ENCODE peak calls at places on chromosomes 4 and X, in seven cellular contexts. One of them, this sample, is unnamed.

GRCh38 chrX:7146703-7147430 is 645 bp upstream of the STS start:
- DNase-seq in psoas muscle: peak
- DNase-seq in PC-3: no peak
- DNase-seq in substantia nigra: no peak
- DNase-seq in CD4-positive, alpha-beta T cell: no peak
- DNase-seq in WERI-Rb-1: peak
- DNase-seq in adrenal gland: no peak
- DNase-seq in this sample: no peak

GRCh38 chrX:151552721-151553120 is 10.8 kb upstream of the PASD1 start:
- DNase-seq in WERI-Rb-1: no peak
- DNase-seq in psoas muscle: no peak
- DNase-seq in CD4-positive, alpha-beta T cell: no peak
- DNase-seq in PC-3: no peak
- DNase-seq in substantia nigra: no peak
- DNase-seq in adrenal gland: no peak
- DNase-seq in this sample: no peak

GRCh38 chr4:54941994-54942552 is 183.3 kb downstream of the KDR start:
- DNase-seq in CD4-positive, alpha-beta T cell: peak
- DNase-seq in psoas muscle: peak
- DNase-seq in adrenal gland: peak
- DNase-seq in substantia nigra: no peak
- DNase-seq in PC-3: no peak
- DNase-seq in WERI-Rb-1: no peak
- DNase-seq in this sample: no peak

GRCh38 chrX:4547218-4547836 is 833.9 kb upstream of the PRKX start:
- DNase-seq in substantia nigra: no peak
- DNase-seq in psoas muscle: no peak
- DNase-seq in CD4-positive, alpha-beta T cell: peak
- DNase-seq in adrenal gland: peak
- DNase-seq in PC-3: peak
- DNase-seq in WERI-Rb-1: peak
- DNase-seq in this sample: peak

GRCh38 chrX:154013614-154014360 is 5.9 kb downstream of the IRAK1 start:
- DNase-seq in WERI-Rb-1: peak
- DNase-seq in PC-3: peak
- DNase-seq in adrenal gland: no peak
- DNase-seq in CD4-positive, alpha-beta T cell: peak
- DNase-seq in substantia nigra: no peak
- DNase-seq in psoas muscle: no peak
- DNase-seq in this sample: no peak

GRCh38 chr4:47856713-47857112 is 18.8 kb upstream of the CORIN start:
- DNase-seq in PC-3: no peak
- DNase-seq in psoas muscle: no peak
- DNase-seq in WERI-Rb-1: no peak
- DNase-seq in substantia nigra: no peak
- DNase-seq in adrenal gland: no peak
- DNase-seq in CD4-positive, alpha-beta T cell: no peak
- DNase-seq in this sample: no peak

GRCh38 chrX:71053217-71053621 is 14.9 kb downstream of the SNX12 start:
- DNase-seq in adrenal gland: peak
- DNase-seq in psoas muscle: no peak
- DNase-seq in PC-3: no peak
- DNase-seq in substantia nigra: no peak
- DNase-seq in CD4-positive, alpha-beta T cell: no peak
- DNase-seq in WERI-Rb-1: no peak
- DNase-seq in this sample: no peak

GRCh38 chr4:171814545-171814944 is 1.3 kb downstream of the GALNTL6 start:
- DNase-seq in PC-3: no peak
- DNase-seq in psoas muscle: no peak
- DNase-seq in CD4-positive, alpha-beta T cell: no peak
- DNase-seq in substantia nigra: no peak
- DNase-seq in adrenal gland: no peak
- DNase-seq in WERI-Rb-1: no peak
- DNase-seq in this sample: no peak

GRCh38 chr4:152265149-152265621 is 270.7 kb downstream of the FBXW7 start:
- DNase-seq in psoas muscle: no peak
- DNase-seq in CD4-positive, alpha-beta T cell: no peak
- DNase-seq in WERI-Rb-1: no peak
- DNase-seq in PC-3: peak
- DNase-seq in adrenal gland: no peak
- DNase-seq in substantia nigra: no peak
- DNase-seq in this sample: peak

GRCh38 chrX:93422693-93423092 is 250.7 kb downstream of the NAP1L3 start:
- DNase-seq in PC-3: peak
- DNase-seq in CD4-positive, alpha-beta T cell: no peak
- DNase-seq in WERI-Rb-1: peak
- DNase-seq in psoas muscle: no peak
- DNase-seq in adrenal gland: no peak
- DNase-seq in substantia nigra: no peak
- DNase-seq in this sample: no peak

GRCh38 chrX:107823456-107823855 is 2.2 kb upstream of the MID2 start:
- DNase-seq in psoas muscle: no peak
- DNase-seq in WERI-Rb-1: no peak
- DNase-seq in substantia nigra: no peak
- DNase-seq in PC-3: peak
- DNase-seq in CD4-positive, alpha-beta T cell: no peak
- DNase-seq in adrenal gland: no peak
- DNase-seq in this sample: peak

GRCh38 chr4:40199179-40199670 is 2.4 kb downstream of the RHOH start:
- DNase-seq in adrenal gland: no peak
- DNase-seq in WERI-Rb-1: no peak
- DNase-seq in psoas muscle: no peak
- DNase-seq in substantia nigra: no peak
- DNase-seq in CD4-positive, alpha-beta T cell: no peak
- DNase-seq in PC-3: no peak
- DNase-seq in this sample: no peak

DNA sequence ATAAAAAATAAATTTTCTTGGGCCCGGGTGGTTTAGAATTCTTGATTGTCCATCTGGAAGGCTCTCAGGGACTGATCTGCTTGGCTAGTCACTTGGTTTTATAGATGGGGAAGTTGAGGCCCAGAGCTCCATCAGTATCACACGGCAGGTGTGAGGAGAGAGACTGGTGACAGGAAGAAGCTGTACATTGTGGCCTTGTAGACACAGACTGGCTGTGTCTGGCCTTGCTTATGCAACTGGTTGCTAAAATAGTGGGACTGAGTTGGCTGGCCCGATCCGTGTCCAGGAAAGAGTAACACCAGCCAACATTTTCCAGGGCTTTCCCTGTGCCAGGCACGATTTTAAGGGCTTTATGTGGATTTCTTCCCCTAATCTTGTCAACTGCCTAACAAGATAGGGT is 2.8 kb downstream of the TBC1D14 start:
- DNase-seq in CD4-positive, alpha-beta T cell: no peak
- DNase-seq in psoas muscle: no peak
- DNase-seq in adrenal gland: peak
- DNase-seq in substantia nigra: no peak
- DNase-seq in PC-3: no peak
- DNase-seq in WERI-Rb-1: no peak
- DNase-seq in this sample: no peak
- H3K27ac ChIP-seq in CD4-positive, alpha-beta T cell: no peak
- H3K27ac ChIP-seq in psoas muscle: peak
- H3K27ac ChIP-seq in adrenal gland: peak
- H3K27ac ChIP-seq in substantia nigra: no peak
- H3K27ac ChIP-seq in PC-3: no peak
- H3K27ac ChIP-seq in WERI-Rb-1: no peak
- H3K27ac ChIP-seq in this sample: no peak

GRCh38 chr4:122824616-122825015 is 2.0 kb upstream of the FGF2 start:
- DNase-seq in psoas muscle: no peak
- DNase-seq in substantia nigra: no peak
- DNase-seq in CD4-positive, alpha-beta T cell: no peak
- DNase-seq in PC-3: no peak
- DNase-seq in WERI-Rb-1: no peak
- DNase-seq in adrenal gland: no peak
- DNase-seq in this sample: no peak
- H3K27ac ChIP-seq in psoas muscle: no peak
- H3K27ac ChIP-seq in substantia nigra: no peak
- H3K27ac ChIP-seq in CD4-positive, alpha-beta T cell: no peak
- H3K27ac ChIP-seq in PC-3: no peak
- H3K27ac ChIP-seq in WERI-Rb-1: no peak
- H3K27ac ChIP-seq in adrenal gland: no peak
- H3K27ac ChIP-seq in this sample: no peak

DNA sequence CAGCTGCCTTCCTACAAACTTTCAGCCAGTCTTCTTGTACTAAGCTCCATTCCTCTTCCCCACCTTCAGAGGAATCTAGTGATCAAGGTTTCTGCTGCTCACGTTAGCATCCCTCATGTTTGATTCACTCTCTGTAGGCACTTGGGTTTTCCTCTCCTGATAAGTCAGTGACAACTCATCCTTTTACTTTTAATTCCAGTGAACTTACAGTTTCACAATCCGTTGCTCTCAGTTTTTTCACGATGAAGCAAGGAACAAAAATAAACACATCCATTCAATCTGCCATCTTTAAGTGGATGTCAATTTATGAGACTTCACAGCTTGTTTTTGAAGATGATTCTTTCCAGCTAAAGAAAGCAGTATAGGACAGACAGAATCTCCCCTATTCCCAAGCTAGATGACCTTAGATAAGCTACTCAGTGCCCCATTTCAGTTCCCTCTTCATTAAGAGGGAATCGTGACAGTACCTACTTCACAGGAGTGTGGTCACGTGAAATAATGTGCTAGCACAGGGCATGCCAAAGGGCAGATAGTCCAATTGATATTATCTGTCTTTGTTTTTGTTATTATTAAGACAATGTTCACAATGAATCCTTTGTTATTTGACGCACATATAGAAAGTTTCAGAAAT is 234.3 kb downstream of the PALLD start:
- DNase-seq in CD4-positive, alpha-beta T cell: no peak
- DNase-seq in PC-3: no peak
- DNase-seq in WERI-Rb-1: no peak
- DNase-seq in adrenal gland: no peak
- DNase-seq in psoas muscle: no peak
- DNase-seq in substantia nigra: no peak
- DNase-seq in this sample: peak
- H3K27ac ChIP-seq in CD4-positive, alpha-beta T cell: no peak
- H3K27ac ChIP-seq in PC-3: no peak
- H3K27ac ChIP-seq in WERI-Rb-1: no peak
- H3K27ac ChIP-seq in adrenal gland: no peak
- H3K27ac ChIP-seq in psoas muscle: no peak
- H3K27ac ChIP-seq in substantia nigra: no peak
- H3K27ac ChIP-seq in this sample: no peak

GRCh38 chr4:180057891-180058643 is 2185.1 kb upstream of the TENM3 start:
- DNase-seq in adrenal gland: peak
- DNase-seq in substantia nigra: no peak
- DNase-seq in WERI-Rb-1: peak
- DNase-seq in CD4-positive, alpha-beta T cell: no peak
- DNase-seq in psoas muscle: peak
- DNase-seq in PC-3: no peak
- DNase-seq in this sample: peak
- H3K27ac ChIP-seq in adrenal gland: peak
- H3K27ac ChIP-seq in substantia nigra: peak
- H3K27ac ChIP-seq in WERI-Rb-1: no peak
- H3K27ac ChIP-seq in CD4-positive, alpha-beta T cell: no peak
- H3K27ac ChIP-seq in psoas muscle: no peak
- H3K27ac ChIP-seq in PC-3: no peak
- H3K27ac ChIP-seq in this sample: no peak

GRCh38 chr4:80425701-80426100 is 90.2 kb downstream of the CFAP299 start:
- DNase-seq in substantia nigra: no peak
- DNase-seq in WERI-Rb-1: no peak
- DNase-seq in adrenal gland: no peak
- DNase-seq in psoas muscle: no peak
- DNase-seq in PC-3: no peak
- DNase-seq in CD4-positive, alpha-beta T cell: no peak
- DNase-seq in this sample: no peak

GRCh38 chr4:80422727-80423404 is 87.3 kb downstream of the CFAP299 start:
- DNase-seq in substantia nigra: no peak
- DNase-seq in PC-3: peak
- DNase-seq in psoas muscle: no peak
- DNase-seq in CD4-positive, alpha-beta T cell: no peak
- DNase-seq in adrenal gland: no peak
- DNase-seq in WERI-Rb-1: no peak
- DNase-seq in this sample: no peak

GRCh38 chr4:80424225-80424581 is 88.7 kb downstream of the CFAP299 start:
- DNase-seq in psoas muscle: no peak
- DNase-seq in PC-3: no peak
- DNase-seq in substantia nigra: no peak
- DNase-seq in CD4-positive, alpha-beta T cell: no peak
- DNase-seq in WERI-Rb-1: no peak
- DNase-seq in adrenal gland: no peak
- DNase-seq in this sample: no peak

GRCh38 chr4:80420638-80421037 is 85.1 kb downstream of the CFAP299 start:
- DNase-seq in PC-3: no peak
- DNase-seq in WERI-Rb-1: no peak
- DNase-seq in substantia nigra: no peak
- DNase-seq in adrenal gland: no peak
- DNase-seq in psoas muscle: no peak
- DNase-seq in CD4-positive, alpha-beta T cell: no peak
- DNase-seq in this sample: no peak

DNA sequence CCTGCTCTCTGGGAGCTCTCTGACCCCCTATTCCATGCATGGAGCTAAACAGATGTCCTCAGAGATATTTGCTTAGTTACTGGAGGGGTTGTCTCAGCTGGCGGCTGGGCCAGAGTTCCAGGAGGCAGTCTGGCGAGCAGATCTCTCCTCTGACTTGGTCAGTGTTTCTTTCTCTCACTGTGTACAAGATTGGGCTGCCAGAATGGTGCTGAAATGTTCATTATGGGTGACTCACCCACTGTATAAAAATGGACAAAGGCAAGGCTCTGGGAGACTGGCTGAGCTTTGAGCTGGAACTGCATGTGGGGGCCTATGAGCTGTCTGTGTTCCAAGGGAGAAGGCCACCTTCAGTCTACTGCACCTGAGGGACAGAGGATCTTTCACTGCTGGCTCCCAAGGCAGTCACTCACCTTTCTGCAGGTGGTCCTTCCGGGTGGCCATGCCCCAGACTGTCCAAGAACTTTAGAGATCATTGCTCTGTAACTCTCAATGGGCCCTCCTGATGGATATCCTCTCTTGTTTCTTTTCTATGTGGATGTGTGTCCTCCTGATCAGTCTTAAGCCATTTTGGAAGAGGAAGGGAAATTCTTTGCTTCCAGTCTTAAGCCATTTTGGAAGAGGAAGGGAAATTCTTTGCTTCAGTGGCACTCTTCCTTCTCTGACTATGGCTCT is 88.2 kb downstream of the CFAP299 start:
- DNase-seq in adrenal gland: no peak
- DNase-seq in CD4-positive, alpha-beta T cell: no peak
- DNase-seq in WERI-Rb-1: no peak
- DNase-seq in substantia nigra: no peak
- DNase-seq in PC-3: no peak
- DNase-seq in psoas muscle: no peak
- DNase-seq in this sample: no peak
- H3K27ac ChIP-seq in adrenal gland: no peak
- H3K27ac ChIP-seq in CD4-positive, alpha-beta T cell: no peak
- H3K27ac ChIP-seq in WERI-Rb-1: no peak
- H3K27ac ChIP-seq in substantia nigra: no peak
- H3K27ac ChIP-seq in PC-3: no peak
- H3K27ac ChIP-seq in psoas muscle: no peak
- H3K27ac ChIP-seq in this sample: no peak